ENCODE peak calls at places on chromosomes 7 and 10, in eight cellular contexts. M is left lung, A is ovary, Z is AG04450, K is right atrium auricular region, W is psoas muscle, C is colonic mucosa, I is spleen. L is an unnamed sample.

GRCh38 chr10:6048281-6049030 is 13.7 kb downstream of the IL2RA start:
- DNase-seq in M (no peak), Z (no peak), I (no peak), C (peak), K (no peak), A (no peak), W (no peak), L (no peak)

GRCh38 chr7:148708026-148708685 is 9.5 kb downstream of the CUL1 start:
- DNase-seq in K (no peak), W (no peak), A (no peak), M (no peak), C (no peak), I (no peak), Z (no peak), L (no peak)

GRCh38 chr10:21347043-21347799 is 178.3 kb downstream of the SKIDA1 start:
- DNase-seq in W (no peak), I (no peak), Z (no peak), M (no peak), K (no peak), C (no peak), A (no peak), L (no peak)

GRCh38 chr7:18727094-18727870 is 231.7 kb downstream of the HDAC9 start:
- DNase-seq in K (no peak), C (no peak), I (no peak), W (no peak), M (no peak), A (no peak), Z (no peak), L (no peak)

GRCh38 chr10:96705134-96705533 is 15.2 kb downstream of the PIK3AP1 start:
- DNase-seq in W (no peak), Z (no peak), I (no peak), M (no peak), K (no peak), A (no peak), C (no peak), L (no peak)

GRCh38 chr7:97116308-97116707 is 1.2 kb upstream of the SDHAF3 start:
- DNase-seq in A (no peak), Z (no peak), M (no peak), K (no peak), W (no peak), C (peak), I (no peak), L (no peak)

GRCh38 chr10:119438717-119439116 is 103.8 kb downstream of the RGS10 start:
- DNase-seq in Z (no peak), M (no peak), A (no peak), I (no peak), W (no peak), C (no peak), K (no peak), L (no peak)

GRCh38 chr10:103843854-103844567 is 11.4 kb downstream of the SH3PXD2A start:
- DNase-seq in A (no peak), K (no peak), W (peak), Z (no peak), I (peak), M (no peak), C (peak), L (no peak)

GRCh38 chr10:79285315-79286185 is 61.7 kb upstream of the PPIF start:
- DNase-seq in W (no peak), M (no peak), K (no peak), A (no peak), I (no peak), Z (no peak), C (no peak), L (no peak)

GRCh38 chr7:87225696-87226095 is 6.2 kb upstream of the TMEM243 start:
- DNase-seq in K (no peak), M (no peak), C (no peak), I (no peak), W (no peak), Z (no peak), A (no peak), L (no peak)

GRCh38 chr10:92356041-92356440 is 65.1 kb downstream of the MARCHF5 start:
- DNase-seq in K (no peak), Z (no peak), A (no peak), I (no peak), W (no peak), M (no peak), C (no peak), L (no peak)

GRCh38 chr7:951881-952547 is 2.5 kb downstream of the ADAP1 start:
- DNase-seq in K (no peak), Z (no peak), M (no peak), C (no peak), I (peak), A (no peak), W (peak), L (no peak)

GRCh38 chr7:96152706-96153105 is 169.2 kb downstream of the SLC25A13 start:
- DNase-seq in M (no peak), W (no peak), Z (no peak), A (no peak), C (no peak), K (no peak), I (no peak), L (no peak)

DNA sequence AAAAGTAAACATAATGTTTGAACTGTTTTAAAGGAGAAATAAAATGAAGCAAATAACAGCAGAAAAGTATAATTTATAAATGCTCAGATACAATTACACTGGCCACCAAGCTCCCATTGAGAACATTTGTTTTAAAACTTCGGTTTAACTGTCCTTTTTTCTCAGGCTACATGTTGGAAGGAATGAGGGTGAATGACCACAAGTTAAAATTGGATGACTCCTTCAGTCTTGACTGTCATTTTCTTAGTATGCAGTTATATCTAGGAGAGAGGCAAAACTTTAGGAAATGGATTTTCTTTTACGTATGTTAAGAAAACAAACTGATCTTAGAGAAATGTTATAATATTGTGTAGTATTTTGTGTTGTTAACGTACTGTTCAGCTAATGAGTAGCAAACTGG is 5.0 kb downstream of the TRIM24 start:
- DNase-seq in Z (no peak), A (no peak), I (no peak), C (no peak), W (no peak), K (no peak), M (no peak), L (no peak)
- H3K4me3 ChIP-seq in Z (no peak), A (no peak), I (no peak), C (no peak), W (no peak), K (no peak), M (no peak), L (no peak)

GRCh38 chr10:121927841-121928527 is at the start of gene ATE1:
- DNase-seq in W (peak), Z (peak), C (peak), K (peak), M (peak), I (peak), A (peak), L (peak)
- TF ChIP-seq CTCF in W (peak), Z (peak), C (no peak), K (no peak), M (no peak), I (no peak), A (no peak), L (no peak)

GRCh38 chr7:157009778-157010587 is 480 bp downstream of the MNX1 start:
- DNase-seq in A (no peak), W (no peak), C (no peak), Z (no peak), I (peak), K (no peak), M (no peak), L (no peak)
- H3K4me3 ChIP-seq in A (peak), W (peak), C (peak), Z (peak), I (peak), K (peak), M (peak), L (no peak)

GRCh38 chr7:151934584-151934983 is 21.7 kb upstream of the GALNTL5 start:
- DNase-seq in W (no peak), K (no peak), C (peak), M (no peak), I (no peak), Z (no peak), A (no peak), L (no peak)

GRCh38 chr7:151927011-151927410 is 29.2 kb upstream of the GALNTL5 start:
- DNase-seq in Z (no peak), A (no peak), W (no peak), K (no peak), M (no peak), C (no peak), I (no peak), L (no peak)

GRCh38 chr7:151927540-151927939 is 28.7 kb upstream of the GALNTL5 start:
- DNase-seq in A (no peak), C (no peak), W (no peak), K (no peak), I (peak), M (no peak), Z (no peak), L (no peak)

GRCh38 chr7:151930026-151930653 is 26.1 kb upstream of the GALNTL5 start:
- DNase-seq in I (no peak), K (no peak), W (no peak), M (no peak), A (no peak), Z (no peak), C (no peak), L (no peak)

GRCh38 chr7:151930695-151931094 is 25.6 kb upstream of the GALNTL5 start:
- DNase-seq in I (no peak), C (no peak), W (no peak), M (no peak), A (no peak), K (no peak), Z (no peak), L (no peak)
- TF ChIP-seq CTCF in I (no peak), C (no peak), W (no peak), M (no peak), A (no peak), K (no peak), Z (no peak), L (no peak)